ENCODE peak calls at places on chromosomes 7 and 10, in ten cellular contexts. O, E, S, U, F, G, R, V, Q and Y are unnamed samples.

GRCh38 chr7:112080974-112081373 is 125.2 kb downstream of the DOCK4 start:
- DNase-seq in Q (peak), O (no peak), R (no peak), G (peak), S (no peak), E (no peak), F (peak), V (peak), U (no peak), Y (peak)

GRCh38 chr7:121020243-121020642 is 31.7 kb downstream of the CPED1 start:
- DNase-seq in R (no peak), S (no peak), U (no peak), Q (no peak), E (no peak), G (no peak), V (no peak), F (no peak), O (no peak), Y (no peak)

GRCh38 chr10:122310311-122311050 is 39.4 kb downstream of the BTBD16 start:
- DNase-seq in E (no peak), R (no peak), S (no peak), U (no peak), O (no peak), V (no peak), Q (peak), G (peak), F (no peak), Y (no peak)

GRCh38 chr10:69634759-69635425 is 4.8 kb downstream of the FAM241B start:
- DNase-seq in U (no peak), V (no peak), F (no peak), R (no peak), S (no peak), E (peak), G (no peak), O (no peak), Q (no peak), Y (no peak)

GRCh38 chr7:90250601-90251303 is 5.8 kb downstream of the CFAP69 start:
- DNase-seq in R (no peak), U (no peak), F (peak), O (no peak), Q (no peak), E (no peak), S (no peak), V (no peak), G (no peak), Y (no peak)

GRCh38 chr7:36310897-36311296 is 78.8 kb upstream of the ANLN start:
- DNase-seq in S (no peak), E (no peak), R (no peak), Q (no peak), U (no peak), G (no peak), O (no peak), F (no peak), V (no peak), Y (no peak)

GRCh38 chr10:331186-331585 is 195.9 kb downstream of the ZMYND11 start:
- DNase-seq in S (no peak), E (no peak), F (no peak), G (no peak), R (no peak), U (no peak), V (no peak), Q (no peak), O (no peak), Y (no peak)

GRCh38 chr10:62018141-62018911 is 116.8 kb downstream of the ARID5B start:
- DNase-seq in R (no peak), V (no peak), E (no peak), G (no peak), U (no peak), F (no peak), O (no peak), S (no peak), Q (peak), Y (no peak)

GRCh38 chr7:80047856-80048459 is 86.7 kb upstream of the GNAI1 start:
- DNase-seq in G (no peak), O (no peak), S (no peak), R (no peak), E (no peak), Q (no peak), V (no peak), U (no peak), F (no peak), Y (no peak)

GRCh38 chr10:43211030-43211429 is 55.8 kb downstream of the RASGEF1A start:
- DNase-seq in V (no peak), S (peak), F (no peak), E (no peak), G (no peak), R (no peak), Q (no peak), O (peak), U (no peak), Y (no peak)

GRCh38 chr7:88361357-88361756 is 54.7 kb upstream of the STEAP4 start:
- DNase-seq in S (no peak), E (no peak), U (no peak), V (no peak), R (no peak), O (no peak), F (no peak), G (no peak), Q (no peak), Y (no peak)

GRCh38 chr7:19560111-19560883 is 148.5 kb downstream of the POLR1F start:
- DNase-seq in R (no peak), E (no peak), S (no peak), Q (no peak), O (no peak), G (no peak), F (peak), U (no peak), V (no peak), Y (no peak)

GRCh38 chr7:104299323-104299722 is 29.1 kb upstream of the LHFPL3 start:
- DNase-seq in S (no peak), O (no peak), G (no peak), Q (no peak), R (no peak), U (no peak), F (peak), V (no peak), E (no peak), Y (no peak)

GRCh38 chr7:121449304-121449703 is 53.2 kb upstream of the FAM3C start:
- DNase-seq in U (no peak), G (no peak), O (no peak), R (no peak), Q (peak), E (no peak), S (no peak), V (no peak), F (no peak), Y (no peak)

GRCh38 chr10:129617768-129618167 is 150.7 kb downstream of the MGMT start:
- DNase-seq in U (no peak), R (no peak), Q (no peak), S (no peak), O (no peak), E (no peak), F (no peak), V (no peak), G (no peak), Y (no peak)

GRCh38 chr10:90777614-90778013 is 80.2 kb downstream of the HTR7 start:
- DNase-seq in F (no peak), R (no peak), V (no peak), G (no peak), E (no peak), Q (peak), S (no peak), U (no peak), O (no peak), Y (no peak)

DNA sequence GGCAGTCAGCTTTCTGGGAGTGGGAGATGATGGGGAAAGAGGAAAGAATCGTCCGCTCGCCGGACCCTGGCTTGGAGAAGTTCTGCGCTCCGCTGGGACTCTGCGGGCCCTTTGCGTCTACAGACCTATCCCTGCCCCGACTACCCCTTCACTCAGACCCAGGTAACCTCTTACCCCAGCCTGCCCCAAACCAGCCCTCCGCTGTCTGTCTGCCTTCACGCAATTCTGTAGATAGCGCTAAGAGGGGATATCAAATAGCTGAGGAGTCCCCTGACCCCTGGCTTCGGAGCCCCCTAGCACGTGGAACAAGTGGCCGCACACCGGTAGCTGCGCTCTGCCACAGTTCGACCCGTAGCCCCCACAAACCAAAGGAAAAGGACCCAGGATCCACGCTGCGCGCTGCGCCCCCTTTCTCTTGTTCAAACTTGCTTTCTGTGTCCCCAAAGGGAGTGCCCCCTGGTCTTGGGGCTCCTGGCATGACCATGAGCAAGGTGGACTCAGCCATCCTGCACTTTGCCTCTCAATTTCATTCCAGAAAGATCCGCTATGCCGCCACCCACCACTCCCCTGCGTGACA is 7.0 kb downstream of the HOXA4 start:
- DNase-seq in R (no peak), O (no peak), G (no peak), E (peak), V (no peak), Q (no peak), F (no peak), S (no peak), U (no peak), Y (peak)
- H3K4me3 ChIP-seq in R (no peak), O (no peak), G (peak), E (peak), V (no peak), Q (no peak), F (no peak), S (no peak), U (peak), Y (peak)

GRCh38 chr10:89536013-89536354 is 590 bp upstream of the SLC16A12 start:
- DNase-seq in E (no peak), V (no peak), G (no peak), Q (no peak), F (no peak), R (no peak), O (no peak), S (no peak), U (no peak), Y (no peak)

GRCh38 chr10:89537361-89537760 is 2.0 kb upstream of the SLC16A12 start:
- DNase-seq in F (no peak), U (no peak), V (no peak), Q (no peak), R (no peak), E (no peak), S (no peak), G (no peak), O (no peak), Y (no peak)

GRCh38 chr10:89535185-89536012 is at the start of gene SLC16A12:
- DNase-seq in V (no peak), S (no peak), U (no peak), G (no peak), R (peak), O (peak), F (peak), E (peak), Q (peak), Y (no peak)

GRCh38 chr10:89532476-89532875 is 2.9 kb downstream of the SLC16A12 start:
- DNase-seq in F (no peak), O (no peak), Q (no peak), E (no peak), U (no peak), V (no peak), S (no peak), R (no peak), G (no peak), Y (no peak)

DNA sequence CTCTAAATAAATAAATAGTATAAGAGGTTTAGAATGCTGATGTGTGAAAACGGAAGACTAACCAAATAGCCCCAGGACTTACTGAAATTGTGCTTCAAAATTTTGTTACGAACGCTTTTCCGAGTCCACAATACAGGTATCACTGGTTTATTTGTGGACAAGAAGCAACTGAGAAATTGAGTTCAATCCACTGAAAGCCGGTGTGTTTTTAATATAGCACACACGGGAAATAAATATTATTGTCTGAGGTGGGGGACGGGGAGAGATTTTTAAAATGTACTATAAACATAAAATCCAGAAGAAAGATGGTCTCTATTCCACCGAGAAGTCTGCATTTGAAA is 598 bp downstream of the SLC16A12 start:
- DNase-seq in R (no peak), S (no peak), E (no peak), V (no peak), U (no peak), F (no peak), Q (no peak), O (no peak), G (no peak), Y (no peak)
- H3K27ac ChIP-seq in R (no peak), S (no peak), E (no peak), V (no peak), U (no peak), F (no peak), Q (peak), O (no peak), G (no peak), Y (no peak)

DNA sequence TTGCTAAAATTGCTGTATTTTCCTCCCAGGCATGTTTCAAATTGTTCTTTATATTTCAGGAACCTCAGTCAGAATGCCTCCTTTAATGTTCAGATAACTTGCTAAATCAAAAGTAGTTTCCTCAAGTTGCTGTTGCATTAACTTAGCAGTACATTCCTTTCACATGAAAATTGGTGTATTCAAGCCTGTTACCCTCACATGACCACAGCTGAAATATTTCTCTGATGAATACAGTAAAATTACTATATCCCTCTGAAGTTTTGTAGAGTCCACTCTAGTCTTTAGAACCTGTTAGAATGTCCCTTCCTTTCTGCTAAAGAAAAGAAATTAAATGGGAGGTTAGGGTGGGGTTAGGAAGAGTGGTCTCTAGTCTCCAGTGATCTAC is 24.5 kb upstream of the C1GALT1 start:
- DNase-seq in Q (no peak), U (no peak), R (no peak), O (no peak), V (no peak), E (no peak), F (no peak), S (no peak), G (no peak), Y (no peak)
- H3K4me3 ChIP-seq in Q (no peak), U (no peak), R (no peak), O (no peak), V (no peak), E (no peak), F (no peak), S (no peak), G (no peak), Y (no peak)

DNA sequence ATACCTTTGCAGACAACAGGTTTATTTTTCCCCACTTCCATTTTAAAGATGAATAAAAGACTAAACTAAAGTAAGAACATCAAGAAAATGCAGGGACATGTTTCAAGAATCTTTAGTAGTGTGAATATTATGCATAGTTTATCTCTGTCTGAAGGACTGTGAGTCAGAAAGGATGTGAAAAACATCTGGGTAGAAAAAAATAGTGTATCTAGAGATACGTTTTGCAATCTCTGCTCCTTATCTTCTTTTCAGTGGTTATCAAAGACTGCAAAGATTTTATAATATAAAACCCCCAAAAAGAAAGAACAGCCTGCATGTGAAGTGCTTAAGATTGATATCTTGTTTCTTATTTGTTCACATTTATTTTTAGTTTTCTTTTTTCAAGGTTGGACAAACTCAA is 101.9 kb upstream of the ARHGAP21 start:
- DNase-seq in R (no peak), V (no peak), S (no peak), O (no peak), G (no peak), E (no peak), F (no peak), Q (no peak), U (no peak), Y (no peak)
- H3K27ac ChIP-seq in R (no peak), V (no peak), S (no peak), O (no peak), G (peak), E (no peak), F (no peak), Q (no peak), U (no peak), Y (no peak)

DNA sequence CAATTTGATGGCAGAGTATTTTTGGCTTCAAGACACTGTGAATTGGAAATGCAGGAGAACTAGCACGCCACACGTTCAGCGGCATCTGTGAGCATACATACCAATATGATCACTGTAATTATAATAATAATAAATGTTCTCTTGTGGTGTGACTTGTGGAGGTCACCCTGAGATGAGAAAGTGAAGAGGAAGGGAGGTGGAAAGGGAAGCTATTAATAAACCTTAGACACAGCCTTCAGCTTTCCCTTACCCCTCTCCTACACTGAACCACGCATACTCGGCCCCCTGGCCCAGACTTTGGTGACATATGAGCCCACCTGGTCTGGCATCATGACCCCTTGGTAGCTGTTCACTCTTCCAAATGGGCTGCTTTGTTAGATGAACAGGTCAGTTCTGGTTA is 139.1 kb downstream of the SORCS3 start:
- DNase-seq in O (no peak), G (no peak), S (no peak), F (no peak), E (no peak), Q (no peak), U (no peak), V (no peak), R (no peak), Y (no peak)
- H3K4me3 ChIP-seq in O (no peak), G (no peak), S (no peak), F (no peak), E (no peak), Q (no peak), U (no peak), V (no peak), R (no peak), Y (no peak)

DNA sequence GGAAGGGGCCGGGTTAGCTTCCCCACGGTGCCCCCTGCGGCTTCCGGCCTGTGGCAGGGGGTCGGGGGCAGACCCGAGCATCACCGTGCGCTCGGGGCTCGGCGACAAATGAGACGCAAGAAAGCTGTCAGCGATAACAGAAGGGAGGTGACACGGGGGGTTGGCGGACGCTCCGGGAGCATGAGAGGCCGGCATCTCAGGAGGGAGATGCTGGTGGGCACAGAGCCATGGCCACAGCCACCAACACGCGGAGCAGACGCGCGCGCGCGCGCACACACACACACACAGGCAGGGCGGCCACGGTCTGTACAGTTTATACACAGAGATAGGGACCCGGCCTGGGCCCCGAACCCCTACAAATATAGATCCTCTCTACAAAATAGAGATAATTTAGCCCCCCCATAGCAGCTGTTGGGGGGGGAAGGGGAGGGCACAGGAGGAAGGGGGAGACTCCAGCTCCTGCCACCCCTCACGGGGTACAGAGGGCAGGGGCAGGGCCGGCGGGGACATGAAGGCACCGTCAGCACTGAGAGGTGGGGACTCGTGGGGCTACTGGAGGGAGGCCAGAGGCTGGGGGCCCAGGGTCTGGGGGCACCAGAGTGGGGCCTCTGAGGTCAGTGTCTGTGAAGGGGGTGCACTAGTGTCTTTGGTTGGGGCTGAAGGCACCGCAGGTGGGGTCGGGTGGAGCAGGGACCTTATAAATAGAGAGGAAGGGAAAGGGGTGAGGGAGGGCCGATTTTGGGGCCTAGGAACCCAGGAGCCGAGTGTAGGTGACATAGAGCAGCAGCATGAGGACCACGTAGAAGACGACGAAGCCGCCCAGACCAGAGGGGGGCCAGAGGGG is 884 bp upstream of the SAP25 start:
- DNase-seq in V (no peak), U (no peak), S (no peak), E (no peak), F (no peak), G (no peak), O (no peak), Q (no peak), R (no peak), Y (no peak)
- H3K27ac ChIP-seq in V (no peak), U (no peak), S (no peak), E (no peak), F (no peak), G (no peak), O (no peak), Q (no peak), R (no peak), Y (no peak)

GRCh38 chr10:110497438-110498086 is at the start of gene DUSP5:
- DNase-seq in Q (peak), V (peak), F (peak), R (peak), O (peak), S (peak), U (peak), E (peak), G (peak), Y (peak)
- H3K4me3 ChIP-seq in Q (peak), V (peak), F (peak), R (peak), O (peak), S (peak), U (peak), E (peak), G (peak), Y (peak)